ENCODE peak calls at places on chromosomes 13 and 19, in four cellular contexts. D is CD8-positive, alpha-beta T cell; Y is endodermal cell; T is lower lobe of right lung. Q is an unnamed sample. For H3K4me1 and H3K36me3, the result is how much of the 10 kb centered on the place peaks cover.

GRCh38 chr13:53191091-53191490 is 162.5 kb downstream of the OLFM4 start:
- DNase-seq in Y (peak), T (no peak), D (no peak), Q (no peak)

GRCh38 chr19:4849019-4849418 is 17.5 kb upstream of the TICAM1 start:
- DNase-seq in T (no peak), Y (no peak), D (no peak), Q (no peak)

GRCh38 chr13:38641164-38641948 is 45.5 kb upstream of the FREM2 start:
- DNase-seq in Y (no peak), D (no peak), T (no peak), Q (no peak)

GRCh38 chr13:43407023-43407581 is 379.7 kb downstream of the ENOX1 start:
- DNase-seq in D (no peak), Y (no peak), T (no peak), Q (no peak)

GRCh38 chr19:51091895-51092873 is 9.5 kb upstream of the KLK14 start:
- DNase-seq in T (no peak), D (no peak), Y (no peak), Q (no peak)

GRCh38 chr13:60074397-60074796 is 89.3 kb downstream of the DIAPH3 start:
- DNase-seq in D (no peak), Y (no peak), T (no peak), Q (no peak)

GRCh38 chr13:40922437-40923040 is 96.6 kb downstream of the ELF1 start:
- DNase-seq in T (no peak), D (no peak), Y (peak), Q (peak)

GRCh38 chr13:23988546-23989122 is 91.3 kb upstream of the C1QTNF9B start:
- DNase-seq in D (no peak), T (no peak), Y (no peak), Q (no peak)

GRCh38 chr13:74289130-74289529 is 154.9 kb upstream of the KLF12 start:
- DNase-seq in Y (no peak), T (no peak), D (no peak), Q (no peak)

GRCh38 chr19:23505738-23506137 is 110.5 kb upstream of the ZNF91 start:
- DNase-seq in Y (no peak), D (no peak), T (no peak), Q (no peak)

GRCh38 chr13:51614350-51614786 is 30.1 kb downstream of the WDFY2 start:
- DNase-seq in D (peak), Y (no peak), T (no peak), Q (no peak)

GRCh38 chr13:99948907-99949656 is 22.5 kb downstream of the ZIC5 start:
- DNase-seq in T (no peak), D (no peak), Y (no peak), Q (no peak)

GRCh38 chr13:46615888-46616531 is 63.0 kb downstream of the LRCH1 start:
- DNase-seq in Y (no peak), T (no peak), D (no peak), Q (no peak)

GRCh38 chr13:43058836-43059235 is 35.5 kb downstream of the DNAJC15 start:
- DNase-seq in T (no peak), Y (no peak), D (no peak), Q (no peak)

GRCh38 chr13:86601351-86601750 is 802.1 kb upstream of the SLITRK6 start:
- DNase-seq in T (no peak), D (no peak), Y (no peak), Q (no peak)

GRCh38 chr19:10092648-10093294 is 6.7 kb downstream of the SHFL start:
- DNase-seq in T (no peak), Y (no peak), D (no peak), Q (no peak)

GRCh38 chr13:35965226-35965927 is 165.8 kb downstream of the DCLK1 start:
- DNase-seq in Y (no peak), T (no peak), D (no peak), Q (no peak)

GRCh38 chr19:45442927-45443461 is 19.3 kb upstream of the ERCC1 start:
- DNase-seq in D (peak), T (peak), Y (peak), Q (peak)

GRCh38 chr13:108003626-108004025 is 211.7 kb downstream of the LIG4 start:
- DNase-seq in D (no peak), T (no peak), Y (no peak), Q (no peak)

GRCh38 chr13:74449811-74450524 is 315.8 kb upstream of the KLF12 start:
- DNase-seq in D (no peak), Y (no peak), T (no peak), Q (no peak)

GRCh38 chr19:7152568-7152967 is 83.1 kb downstream of the ZNF557 start:
- DNase-seq in T (no peak), D (no peak), Y (no peak), Q (no peak)

GRCh38 chr13:27425918-27426630 is 1.7 kb downstream of the GTF3A start:
- DNase-seq in D (peak), T (peak), Y (peak), Q (peak)
- H3K4me1 ChIP-seq in D (under half), T (under half), Y (under half), Q (under half)

GRCh38 chr19:2618611-2619010 is 83.9 kb downstream of the GNG7 start:
- DNase-seq in D (peak), T (peak), Y (no peak), Q (peak)

GRCh38 chr19:2615782-2616181 is 86.7 kb downstream of the GNG7 start:
- DNase-seq in T (peak), Y (no peak), D (no peak), Q (no peak)

GRCh38 chr19:2616741-2617392 is 85.6 kb downstream of the GNG7 start:
- DNase-seq in T (peak), Y (no peak), D (no peak), Q (peak)

GRCh38 chr19:2619076-2619475 is 83.4 kb downstream of the GNG7 start:
- DNase-seq in Y (no peak), D (no peak), T (no peak), Q (no peak)

DNA sequence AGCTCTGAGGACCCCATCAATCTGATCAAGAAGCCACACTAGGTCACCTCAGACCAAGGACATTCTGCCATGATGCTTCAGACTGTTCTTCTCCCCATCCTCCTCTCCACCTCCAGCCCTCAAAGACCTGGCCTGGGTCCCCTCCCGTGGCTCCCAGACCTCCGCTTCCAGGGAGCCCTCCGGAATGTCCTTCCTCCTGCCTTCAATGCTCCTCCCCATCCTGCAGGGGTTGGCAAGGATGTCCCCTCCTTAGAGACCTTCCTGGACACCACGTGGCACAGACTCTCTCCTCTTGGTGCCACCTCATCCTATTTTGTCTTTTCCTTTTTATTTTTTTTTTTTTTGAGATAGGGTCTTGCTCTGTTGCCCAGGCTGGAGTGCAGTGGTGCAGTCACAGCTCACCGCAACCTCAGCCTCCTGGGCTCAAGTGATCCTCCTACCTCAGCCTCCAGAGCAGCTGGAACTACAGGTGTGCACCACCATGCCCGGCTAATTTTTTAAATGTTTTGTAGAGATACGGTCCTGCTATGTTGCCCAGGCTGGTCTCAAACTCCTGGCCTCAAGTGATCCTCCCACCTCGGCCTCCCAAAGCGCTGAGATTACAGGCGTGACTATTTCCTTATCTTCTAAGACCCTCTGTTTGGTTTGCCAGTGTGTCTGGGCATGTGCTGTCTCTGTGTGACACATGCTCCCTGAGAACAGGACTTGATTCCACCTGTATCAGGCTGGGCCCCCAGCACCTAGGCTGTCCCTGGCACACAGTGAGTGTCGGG is 84.9 kb downstream of the GNG7 start:
- DNase-seq in T (peak), D (no peak), Y (no peak), Q (no peak)
- H3K27ac ChIP-seq in T (peak), D (no peak), Y (no peak), Q (no peak)

DNA sequence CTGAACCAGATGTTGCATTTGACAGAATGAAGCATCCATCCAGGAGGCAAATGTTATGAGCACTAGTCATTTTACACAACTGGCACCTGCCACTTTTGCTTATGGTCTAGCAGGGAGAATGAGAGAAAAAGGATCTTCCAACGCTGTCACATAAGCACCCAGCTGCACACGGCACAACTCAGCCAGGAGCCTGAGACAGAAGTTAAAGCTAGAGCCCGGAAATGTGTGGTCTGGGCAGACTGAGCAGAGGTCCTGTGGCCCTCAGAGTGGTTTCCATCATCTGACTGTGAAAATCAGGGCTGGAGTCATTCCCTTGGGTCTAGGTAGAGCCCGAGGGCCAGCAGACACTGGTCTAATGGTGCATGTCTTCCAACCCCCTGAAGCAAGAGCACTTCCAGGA is 78.4 kb upstream of the XPO4 start:
- DNase-seq in Y (no peak), T (no peak), D (no peak), Q (no peak)
- H3K36me3 ChIP-seq in Y (half or more), T (half or more), D (under half), Q (half or more)

GRCh38 chr19:16359964-16360363 is 35.3 kb downstream of the KLF2 start:
- DNase-seq in Y (no peak), T (no peak), D (no peak), Q (no peak)

GRCh38 chr19:16359074-16359473 is 34.4 kb downstream of the KLF2 start:
- DNase-seq in Y (no peak), T (no peak), D (no peak), Q (no peak)

GRCh38 chr19:16351133-16351809 is 26.6 kb downstream of the KLF2 start:
- DNase-seq in D (no peak), Y (no peak), T (no peak), Q (no peak)

GRCh38 chr19:16358456-16358855 is 33.8 kb downstream of the KLF2 start:
- DNase-seq in T (no peak), D (no peak), Y (no peak), Q (no peak)

DNA sequence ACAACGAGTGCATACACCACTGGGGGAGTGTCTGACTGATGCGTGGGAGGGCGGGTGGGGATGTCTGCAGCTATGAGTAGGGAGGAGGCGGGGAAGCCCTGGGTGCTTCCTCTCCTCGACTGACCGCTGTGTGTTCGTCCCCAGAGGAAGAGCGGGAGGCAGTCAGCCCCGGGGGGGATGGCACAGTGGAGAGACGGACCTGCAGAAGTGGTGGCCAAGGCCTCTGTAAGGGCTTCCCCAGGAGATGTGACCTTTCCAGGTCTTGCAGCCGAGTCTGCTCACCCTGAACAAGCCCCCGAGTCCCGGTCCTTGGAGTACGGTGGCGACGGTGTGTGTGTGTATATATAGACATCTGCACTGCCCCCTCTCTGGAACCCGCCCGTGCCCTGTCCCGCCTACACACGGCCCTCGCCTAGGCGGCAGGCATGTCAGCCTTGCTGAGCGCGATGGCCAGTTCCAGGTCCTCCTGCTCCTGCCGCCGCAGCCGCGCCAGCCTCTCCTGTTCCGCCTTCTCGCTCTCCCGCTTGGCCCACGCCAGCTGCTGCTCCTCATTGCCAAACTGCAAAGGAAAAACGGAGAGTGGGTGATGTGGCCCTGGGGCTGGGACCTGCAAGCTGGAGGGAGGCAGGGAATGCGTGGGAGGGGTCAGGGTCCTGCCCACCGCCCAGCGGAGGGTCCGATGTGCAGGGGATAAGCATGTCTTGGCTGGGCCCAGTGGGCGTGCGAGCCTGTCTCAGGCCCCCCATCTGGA is 30.8 kb downstream of the KLF2 start:
- DNase-seq in T (peak), Y (no peak), D (no peak), Q (no peak)
- H3K4me1 ChIP-seq in T (under half), Y (under half), D (half or more), Q (under half)

GRCh38 chr19:38389101-38389925 is 816 bp downstream of the SPRED3 start:
- DNase-seq in Y (peak), T (no peak), D (no peak), Q (no peak)

GRCh38 chr19:38387550-38388309 is at the start of gene GGN:
- DNase-seq in D (peak), Y (peak), T (peak), Q (peak)

GRCh38 chr19:38388310-38389100 is at the start of gene SPRED3:
- DNase-seq in T (no peak), Y (no peak), D (no peak), Q (no peak)

GRCh38 chr19:38391911-38392464 is 3.5 kb downstream of the SPRED3 start:
- DNase-seq in Y (no peak), T (no peak), D (no peak), Q (no peak)

DNA sequence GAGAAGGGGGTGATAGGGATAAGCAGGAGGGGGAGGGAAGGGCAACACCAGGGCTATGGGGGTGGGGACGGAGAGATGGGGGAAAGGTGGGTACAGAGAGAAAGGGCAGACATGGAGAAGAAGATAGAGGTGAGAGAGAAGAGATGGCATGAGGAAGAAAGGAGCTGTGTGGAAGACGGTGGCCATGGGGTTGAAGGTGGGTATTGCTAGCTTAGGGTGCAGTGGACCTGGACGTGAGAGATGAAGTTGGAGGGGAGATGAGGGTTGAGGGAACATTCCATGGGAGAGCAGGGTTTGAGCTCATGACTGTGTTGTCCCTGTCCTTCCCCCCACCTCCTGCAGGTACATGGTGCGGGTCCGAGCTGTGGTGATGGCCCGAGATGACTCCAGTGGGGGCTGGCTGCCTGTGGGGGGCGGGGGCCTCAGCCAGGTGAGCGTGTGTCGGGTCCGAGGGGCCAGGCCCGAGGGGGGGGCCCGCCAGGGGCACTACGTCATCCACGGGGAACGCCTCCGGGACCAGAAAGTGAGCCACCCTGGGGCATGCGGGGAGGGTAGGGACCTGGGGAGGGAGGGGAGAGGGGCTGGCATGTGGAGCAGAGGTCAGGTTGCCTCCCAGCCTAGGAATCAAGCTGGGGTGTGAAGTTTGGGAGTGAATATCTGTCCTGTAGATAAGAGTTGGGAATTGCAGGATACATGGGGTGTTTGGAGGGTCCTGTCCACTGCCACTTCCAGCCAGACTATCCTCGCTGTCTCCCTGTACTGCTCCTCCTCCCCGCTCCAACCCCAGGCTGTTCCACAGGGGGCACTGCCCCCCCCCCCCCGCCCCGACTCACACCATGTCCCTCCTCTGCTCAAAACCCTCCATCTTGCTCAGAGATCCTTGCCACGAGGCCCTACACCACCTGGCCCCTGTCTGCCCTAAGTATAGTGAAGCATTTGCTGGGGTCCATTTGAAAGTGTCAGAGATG is 1.7 kb downstream of the SPRED3 start:
- DNase-seq in D (no peak), T (no peak), Y (peak), Q (no peak)
- H3K27ac ChIP-seq in D (no peak), T (no peak), Y (no peak), Q (no peak)

GRCh38 chr19:17726136-17726741 is 7.0 kb downstream of the MAP1S start:
- DNase-seq in Y (no peak), T (no peak), D (no peak), Q (no peak)

GRCh38 chr19:17725422-17726078 is 6.3 kb downstream of the MAP1S start:
- DNase-seq in D (peak), T (no peak), Y (peak), Q (no peak)

GRCh38 chr19:17726914-17727773 is 7.9 kb downstream of the MAP1S start:
- DNase-seq in T (no peak), D (no peak), Y (no peak), Q (no peak)

GRCh38 chr19:17724655-17725054 is 5.4 kb downstream of the MAP1S start:
- DNase-seq in D (no peak), Y (no peak), T (no peak), Q (no peak)

GRCh38 chr19:17727843-17728242 is 8.6 kb downstream of the MAP1S start:
- DNase-seq in Y (no peak), D (no peak), T (no peak), Q (no peak)
- H3K36me3 ChIP-seq in Y (half or more), D (under half), T (half or more), Q (half or more)

Q was measured in upper lobe of right lung.